ENCODE peak calls at places on chromosomes 5 and 9, in six cellular contexts. Y is uterus; S is effector memory CD4-positive, alpha-beta T cell; F is mesenchymal stem cell; O is adrenal gland; B is heart right ventricle. I is an unnamed sample. For H3K27me3, the result is how much of the 10 kb centered on the place peaks cover.

GRCh38 chr9:87213948-87214347 is 266.6 kb upstream of the GAS1 start:
- DNase-seq in O (no peak), Y (no peak), B (no peak), S (no peak), F (peak), I (no peak)

GRCh38 chr5:88172847-88173758 is 95.5 kb downstream of the TMEM161B start:
- DNase-seq in S (no peak), O (no peak), F (no peak), B (no peak), Y (no peak), I (no peak)

GRCh38 chr5:45508155-45508554 is 188.0 kb downstream of the HCN1 start:
- DNase-seq in F (no peak), Y (no peak), B (no peak), S (no peak), O (no peak), I (no peak)

GRCh38 chr5:74206571-74207550 is 433.7 kb downstream of the ENC1 start:
- DNase-seq in S (no peak), O (peak), B (peak), Y (peak), F (no peak), I (peak)

GRCh38 chr5:179902763-179903158 is 4.9 kb downstream of the TBC1D9B start:
- DNase-seq in S (no peak), B (no peak), O (no peak), Y (no peak), F (no peak), I (no peak)

GRCh38 chr9:85536076-85536475 is 205.7 kb downstream of the AGTPBP1 start:
- DNase-seq in F (peak), S (no peak), O (peak), Y (no peak), B (no peak), I (peak)

GRCh38 chr9:115507148-115507547 is 389.2 kb upstream of the TNC start:
- DNase-seq in B (no peak), O (no peak), S (no peak), F (no peak), Y (no peak), I (no peak)

GRCh38 chr5:42759456-42759855 is 2.8 kb downstream of the CCDC152 start:
- DNase-seq in F (no peak), O (no peak), S (no peak), B (no peak), Y (no peak), I (no peak)

GRCh38 chr9:94150279-94150828 is 66.1 kb downstream of the PTPDC1 start:
- DNase-seq in O (no peak), S (no peak), Y (no peak), F (no peak), B (no peak), I (no peak)

GRCh38 chr9:125659954-125660353 is 47.1 kb downstream of the MAPKAP1 start:
- DNase-seq in O (peak), B (no peak), Y (no peak), S (no peak), F (peak), I (no peak)

GRCh38 chr9:89902450-89902849 is 297.6 kb downstream of the GADD45G start:
- DNase-seq in F (peak), Y (peak), B (no peak), S (no peak), O (no peak), I (no peak)

GRCh38 chr5:150734579-150735384 is 24.0 kb downstream of the DCTN4 start:
- DNase-seq in O (peak), F (no peak), B (peak), Y (no peak), S (no peak), I (peak)

GRCh38 chr5:4520557-4520956 is 619.6 kb upstream of the ADAMTS16 start:
- DNase-seq in S (no peak), Y (no peak), B (no peak), F (no peak), O (no peak), I (no peak)

GRCh38 chr9:132942541-132943182 is 1.8 kb downstream of the TSC1 start:
- DNase-seq in O (no peak), B (no peak), F (peak), Y (no peak), S (no peak), I (no peak)

GRCh38 chr5:168227973-168228615 is 63.4 kb upstream of the WWC1 start:
- DNase-seq in S (peak), Y (no peak), O (no peak), F (no peak), B (no peak), I (no peak)

GRCh38 chr9:8734760-8735159 is 935.2 kb upstream of the DMAC1 start:
- DNase-seq in Y (no peak), O (no peak), S (no peak), B (no peak), F (no peak), I (no peak)

GRCh38 chr5:6849569-6849968 is 136.3 kb downstream of the TENT4A start:
- DNase-seq in Y (no peak), B (no peak), O (no peak), S (no peak), F (no peak), I (no peak)

GRCh38 chr5:6845856-6846255 is 132.6 kb downstream of the TENT4A start:
- DNase-seq in B (no peak), S (no peak), O (no peak), Y (no peak), F (no peak), I (no peak)

GRCh38 chr5:6843821-6844220 is 130.6 kb downstream of the TENT4A start:
- DNase-seq in O (no peak), Y (no peak), F (no peak), S (no peak), B (no peak), I (no peak)

GRCh38 chr5:6850033-6850432 is 136.8 kb downstream of the TENT4A start:
- DNase-seq in B (no peak), S (no peak), Y (no peak), O (no peak), F (no peak), I (no peak)

GRCh38 chr5:6847896-6848295 is 134.7 kb downstream of the TENT4A start:
- DNase-seq in Y (no peak), S (no peak), F (no peak), B (no peak), O (no peak), I (no peak)
- H3K27ac ChIP-seq in Y (no peak), S (no peak), F (no peak), B (no peak), O (no peak), I (no peak)

DNA sequence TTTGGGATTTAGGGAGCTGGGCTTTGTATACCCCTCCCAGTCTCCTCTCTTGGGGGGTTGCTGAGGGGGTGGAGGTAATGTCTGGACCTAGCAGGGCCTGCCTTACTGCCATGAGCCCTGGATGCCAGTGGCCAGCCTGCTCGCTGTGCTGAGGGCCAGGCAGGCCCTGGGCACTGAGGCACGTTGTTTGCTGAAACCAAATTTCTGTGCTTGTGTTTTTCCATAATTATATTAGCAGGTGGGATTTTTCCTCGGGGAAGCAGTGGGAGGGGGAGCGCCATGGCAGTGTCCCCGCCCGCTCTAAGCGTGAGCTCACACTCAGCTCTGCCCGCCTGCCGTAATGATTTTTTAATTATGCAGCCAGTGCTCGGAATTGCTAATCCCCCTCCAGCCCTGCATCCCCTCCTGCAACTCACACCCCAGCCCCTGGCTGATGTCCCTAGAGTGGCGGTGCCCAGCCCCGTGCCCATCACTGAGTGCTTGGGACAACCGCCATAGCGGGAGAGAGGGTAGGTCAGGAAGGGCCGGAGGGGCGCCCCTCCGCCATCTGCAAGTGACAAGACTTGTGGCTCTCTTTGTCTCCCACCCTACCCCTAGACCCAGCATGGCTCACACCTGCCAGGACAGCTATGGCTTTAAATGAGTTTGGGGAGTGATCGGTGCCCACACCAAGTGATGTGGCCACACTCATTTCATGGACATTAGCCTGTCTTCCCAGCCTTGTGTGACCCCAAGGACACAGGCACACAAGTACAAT is 21.0 kb downstream of the CXXC5 start:
- DNase-seq in Y (no peak), S (no peak), O (no peak), B (no peak), F (no peak), I (no peak)
- H3K4me3 ChIP-seq in Y (peak), S (peak), O (no peak), B (peak), F (no peak), I (peak)

GRCh38 chr5:135629666-135630065 is 50.9 kb upstream of the CXCL14 start:
- DNase-seq in S (no peak), O (no peak), B (no peak), F (no peak), Y (no peak), I (no peak)

GRCh38 chr5:135635471-135635870 is 56.7 kb upstream of the CXCL14 start:
- DNase-seq in B (no peak), O (no peak), F (no peak), Y (no peak), S (no peak), I (no peak)

GRCh38 chr5:135629164-135629563 is 50.4 kb upstream of the CXCL14 start:
- DNase-seq in S (no peak), Y (no peak), O (no peak), B (no peak), F (no peak), I (no peak)

GRCh38 chr5:135632806-135633205 is 54.0 kb upstream of the CXCL14 start:
- DNase-seq in B (no peak), O (no peak), Y (no peak), S (no peak), F (no peak), I (no peak)

GRCh38 chr5:135631356-135631755 is 52.6 kb upstream of the CXCL14 start:
- DNase-seq in O (no peak), F (no peak), S (no peak), B (no peak), Y (no peak), I (no peak)
- H3K27me3 ChIP-seq in O (under half), F (half or more), S (under half), B (under half), Y (under half), I (under half)

GRCh38 chr5:34822921-34823715 is 15.8 kb upstream of the TTC23L start:
- DNase-seq in S (no peak), Y (no peak), F (no peak), B (no peak), O (no peak), I (no peak)

GRCh38 chr5:34826347-34826746 is 12.6 kb upstream of the TTC23L start:
- DNase-seq in B (no peak), F (no peak), O (no peak), S (no peak), Y (no peak), I (no peak)

GRCh38 chr5:34832568-34832967 is 6.4 kb upstream of the TTC23L start:
- DNase-seq in B (no peak), F (no peak), Y (no peak), S (no peak), O (no peak), I (no peak)

GRCh38 chr5:34831328-34831727 is 7.6 kb upstream of the TTC23L start:
- DNase-seq in Y (no peak), S (no peak), B (no peak), F (no peak), O (no peak), I (no peak)

DNA sequence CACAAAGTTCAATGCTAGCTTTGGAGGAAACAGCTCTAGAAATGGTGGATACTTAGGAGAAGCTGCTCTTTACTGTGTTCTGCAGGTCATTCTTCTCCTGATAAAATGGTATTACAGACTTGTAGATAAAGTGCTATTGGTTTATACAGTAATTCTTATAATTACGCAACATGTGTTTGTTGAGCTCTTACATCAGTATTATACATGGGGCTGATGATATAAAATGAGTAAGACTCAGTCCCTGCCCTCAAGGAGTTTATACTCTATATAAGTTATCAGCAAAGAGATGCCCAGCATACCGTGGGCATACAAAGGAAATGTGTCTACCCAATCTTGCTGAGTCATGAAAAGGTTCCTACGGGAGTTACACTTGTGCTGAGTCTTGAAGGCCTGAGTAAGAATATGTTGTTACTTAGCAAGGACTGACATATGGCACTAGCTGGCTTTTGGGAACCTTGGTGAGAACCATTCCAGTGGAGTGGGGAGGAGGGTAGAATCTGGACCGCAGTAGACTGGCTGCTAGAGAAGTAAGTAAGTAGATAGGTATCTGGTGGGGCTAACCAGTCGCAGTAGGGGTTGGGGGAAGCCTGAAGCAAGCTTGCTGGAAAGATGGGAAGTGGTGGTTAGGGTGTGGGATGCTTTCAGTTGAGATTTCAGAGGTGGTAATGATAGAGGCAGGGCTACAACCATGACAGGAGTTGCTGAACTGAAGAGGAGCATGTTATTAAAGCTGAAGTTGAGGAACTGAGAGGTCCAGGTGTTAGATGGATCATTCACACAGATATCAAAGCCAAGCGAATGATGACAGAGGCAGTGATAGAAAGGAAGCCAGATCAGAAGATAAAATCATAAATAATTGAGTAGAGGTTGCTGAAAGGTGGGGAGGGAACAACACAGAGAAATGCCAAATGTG is 11.1 kb upstream of the TTC23L start:
- DNase-seq in B (no peak), F (no peak), O (no peak), S (no peak), Y (no peak), I (no peak)
- H3K27ac ChIP-seq in B (no peak), F (no peak), O (no peak), S (no peak), Y (no peak), I (no peak)

I was measured in tibial artery.